ENCODE peak calls at places on chromosomes 7 and 10, in nine cellular contexts. One of them, this sample, is unnamed.

GRCh38 chr10:58554316-58554715 is 41.6 kb downstream of the BICC1 start:
- DNase-seq in heart right ventricle: no peak
- DNase-seq in pancreas: no peak
- DNase-seq in A549: no peak
- DNase-seq in WERI-Rb-1: no peak
- DNase-seq in AG10803: no peak
- DNase-seq in cardiac fibroblast: peak
- DNase-seq in mesothelial cell of epicardium: no peak
- DNase-seq in spleen: no peak
- DNase-seq in this sample: no peak

GRCh38 chr10:32323051-32323450 is 23.9 kb downstream of the EPC1 start:
- DNase-seq in pancreas: no peak
- DNase-seq in WERI-Rb-1: no peak
- DNase-seq in heart right ventricle: no peak
- DNase-seq in AG10803: no peak
- DNase-seq in A549: no peak
- DNase-seq in mesothelial cell of epicardium: no peak
- DNase-seq in cardiac fibroblast: no peak
- DNase-seq in spleen: no peak
- DNase-seq in this sample: no peak

GRCh38 chr7:107034553-107034952 is 10.0 kb upstream of the PRKAR2B start:
- DNase-seq in WERI-Rb-1: no peak
- DNase-seq in pancreas: no peak
- DNase-seq in heart right ventricle: no peak
- DNase-seq in AG10803: no peak
- DNase-seq in spleen: no peak
- DNase-seq in A549: no peak
- DNase-seq in mesothelial cell of epicardium: no peak
- DNase-seq in cardiac fibroblast: no peak
- DNase-seq in this sample: no peak

GRCh38 chr10:121310151-121310711 is 288.0 kb downstream of the FGFR2 start:
- DNase-seq in heart right ventricle: no peak
- DNase-seq in mesothelial cell of epicardium: no peak
- DNase-seq in pancreas: no peak
- DNase-seq in AG10803: no peak
- DNase-seq in A549: no peak
- DNase-seq in WERI-Rb-1: peak
- DNase-seq in spleen: no peak
- DNase-seq in cardiac fibroblast: no peak
- DNase-seq in this sample: no peak

GRCh38 chr7:29371472-29371871 is 176.9 kb downstream of the CHN2 start:
- DNase-seq in pancreas: no peak
- DNase-seq in spleen: no peak
- DNase-seq in mesothelial cell of epicardium: no peak
- DNase-seq in heart right ventricle: no peak
- DNase-seq in WERI-Rb-1: no peak
- DNase-seq in A549: no peak
- DNase-seq in AG10803: no peak
- DNase-seq in cardiac fibroblast: no peak
- DNase-seq in this sample: no peak

GRCh38 chr7:104627516-104627915 is 299.1 kb downstream of the LHFPL3 start:
- DNase-seq in heart right ventricle: no peak
- DNase-seq in pancreas: no peak
- DNase-seq in spleen: no peak
- DNase-seq in AG10803: peak
- DNase-seq in A549: no peak
- DNase-seq in mesothelial cell of epicardium: peak
- DNase-seq in WERI-Rb-1: no peak
- DNase-seq in cardiac fibroblast: peak
- DNase-seq in this sample: peak

GRCh38 chr10:46094931-46095755 is 49.1 kb upstream of the MSMB start:
- DNase-seq in mesothelial cell of epicardium: no peak
- DNase-seq in cardiac fibroblast: no peak
- DNase-seq in AG10803: no peak
- DNase-seq in WERI-Rb-1: no peak
- DNase-seq in pancreas: no peak
- DNase-seq in A549: no peak
- DNase-seq in heart right ventricle: no peak
- DNase-seq in spleen: no peak
- DNase-seq in this sample: no peak

GRCh38 chr10:17450024-17450423 is 4.4 kb downstream of the ST8SIA6 start:
- DNase-seq in pancreas: no peak
- DNase-seq in heart right ventricle: no peak
- DNase-seq in mesothelial cell of epicardium: no peak
- DNase-seq in WERI-Rb-1: no peak
- DNase-seq in AG10803: no peak
- DNase-seq in A549: no peak
- DNase-seq in cardiac fibroblast: no peak
- DNase-seq in spleen: no peak
- DNase-seq in this sample: no peak

GRCh38 chr10:9869777-9870176 is 1147.9 kb upstream of the CELF2 start:
- DNase-seq in pancreas: no peak
- DNase-seq in WERI-Rb-1: no peak
- DNase-seq in spleen: no peak
- DNase-seq in AG10803: no peak
- DNase-seq in cardiac fibroblast: no peak
- DNase-seq in heart right ventricle: no peak
- DNase-seq in mesothelial cell of epicardium: no peak
- DNase-seq in A549: no peak
- DNase-seq in this sample: no peak

GRCh38 chr10:73979428-73980407 is 18.2 kb upstream of the VCL start:
- DNase-seq in cardiac fibroblast: no peak
- DNase-seq in spleen: no peak
- DNase-seq in pancreas: no peak
- DNase-seq in heart right ventricle: no peak
- DNase-seq in WERI-Rb-1: no peak
- DNase-seq in A549: no peak
- DNase-seq in AG10803: no peak
- DNase-seq in mesothelial cell of epicardium: no peak
- DNase-seq in this sample: no peak

GRCh38 chr7:130421685-130422084 is 19.1 kb downstream of the CEP41 start:
- DNase-seq in A549: no peak
- DNase-seq in spleen: no peak
- DNase-seq in cardiac fibroblast: no peak
- DNase-seq in AG10803: peak
- DNase-seq in pancreas: no peak
- DNase-seq in WERI-Rb-1: no peak
- DNase-seq in heart right ventricle: no peak
- DNase-seq in mesothelial cell of epicardium: no peak
- DNase-seq in this sample: peak

GRCh38 chr10:99551616-99552015 is 18.9 kb downstream of the NKX2-3 start:
- DNase-seq in spleen: no peak
- DNase-seq in pancreas: no peak
- DNase-seq in cardiac fibroblast: no peak
- DNase-seq in mesothelial cell of epicardium: no peak
- DNase-seq in A549: no peak
- DNase-seq in AG10803: no peak
- DNase-seq in heart right ventricle: no peak
- DNase-seq in WERI-Rb-1: no peak
- DNase-seq in this sample: no peak

GRCh38 chr7:92615861-92616260 is 25.7 kb upstream of the FAM133B start:
- DNase-seq in mesothelial cell of epicardium: no peak
- DNase-seq in spleen: no peak
- DNase-seq in heart right ventricle: no peak
- DNase-seq in A549: no peak
- DNase-seq in AG10803: no peak
- DNase-seq in cardiac fibroblast: no peak
- DNase-seq in WERI-Rb-1: peak
- DNase-seq in pancreas: no peak
- DNase-seq in this sample: no peak

GRCh38 chr10:22760025-22760424 is 45.6 kb upstream of the PIP4K2A start:
- DNase-seq in A549: no peak
- DNase-seq in spleen: no peak
- DNase-seq in pancreas: no peak
- DNase-seq in AG10803: no peak
- DNase-seq in heart right ventricle: no peak
- DNase-seq in mesothelial cell of epicardium: no peak
- DNase-seq in cardiac fibroblast: no peak
- DNase-seq in WERI-Rb-1: no peak
- DNase-seq in this sample: no peak

GRCh38 chr10:70441161-70441876 is at the start of gene NODAL:
- DNase-seq in A549: no peak
- DNase-seq in AG10803: no peak
- DNase-seq in cardiac fibroblast: no peak
- DNase-seq in heart right ventricle: no peak
- DNase-seq in pancreas: no peak
- DNase-seq in WERI-Rb-1: no peak
- DNase-seq in mesothelial cell of epicardium: no peak
- DNase-seq in spleen: no peak
- DNase-seq in this sample: no peak

GRCh38 chr7:148916186-148916585 is 32.1 kb upstream of the EZH2 start:
- DNase-seq in AG10803: peak
- DNase-seq in pancreas: no peak
- DNase-seq in spleen: no peak
- DNase-seq in heart right ventricle: no peak
- DNase-seq in mesothelial cell of epicardium: no peak
- DNase-seq in WERI-Rb-1: no peak
- DNase-seq in A549: no peak
- DNase-seq in cardiac fibroblast: peak
- DNase-seq in this sample: no peak

GRCh38 chr10:20593649-20594048 is 303.5 kb downstream of the NEBL start:
- DNase-seq in AG10803: peak
- DNase-seq in pancreas: no peak
- DNase-seq in mesothelial cell of epicardium: no peak
- DNase-seq in spleen: no peak
- DNase-seq in heart right ventricle: no peak
- DNase-seq in cardiac fibroblast: no peak
- DNase-seq in WERI-Rb-1: no peak
- DNase-seq in A549: no peak
- DNase-seq in this sample: no peak

GRCh38 chr10:110679633-110680472 is 35.7 kb downstream of the RBM20 start:
- DNase-seq in cardiac fibroblast: no peak
- DNase-seq in spleen: no peak
- DNase-seq in pancreas: no peak
- DNase-seq in A549: no peak
- DNase-seq in AG10803: no peak
- DNase-seq in heart right ventricle: peak
- DNase-seq in WERI-Rb-1: no peak
- DNase-seq in mesothelial cell of epicardium: no peak
- DNase-seq in this sample: no peak

GRCh38 chr7:5586963-5587348 is 163.3 kb upstream of the TNRC18 start:
- DNase-seq in cardiac fibroblast: no peak
- DNase-seq in mesothelial cell of epicardium: no peak
- DNase-seq in AG10803: no peak
- DNase-seq in pancreas: no peak
- DNase-seq in WERI-Rb-1: no peak
- DNase-seq in A549: no peak
- DNase-seq in heart right ventricle: no peak
- DNase-seq in spleen: no peak
- DNase-seq in this sample: no peak

GRCh38 chr7:104231054-104232046 is 23.5 kb upstream of the ORC5 start:
- DNase-seq in A549: peak
- DNase-seq in spleen: no peak
- DNase-seq in AG10803: peak
- DNase-seq in WERI-Rb-1: peak
- DNase-seq in mesothelial cell of epicardium: no peak
- DNase-seq in pancreas: peak
- DNase-seq in cardiac fibroblast: peak
- DNase-seq in heart right ventricle: no peak
- DNase-seq in this sample: peak

DNA sequence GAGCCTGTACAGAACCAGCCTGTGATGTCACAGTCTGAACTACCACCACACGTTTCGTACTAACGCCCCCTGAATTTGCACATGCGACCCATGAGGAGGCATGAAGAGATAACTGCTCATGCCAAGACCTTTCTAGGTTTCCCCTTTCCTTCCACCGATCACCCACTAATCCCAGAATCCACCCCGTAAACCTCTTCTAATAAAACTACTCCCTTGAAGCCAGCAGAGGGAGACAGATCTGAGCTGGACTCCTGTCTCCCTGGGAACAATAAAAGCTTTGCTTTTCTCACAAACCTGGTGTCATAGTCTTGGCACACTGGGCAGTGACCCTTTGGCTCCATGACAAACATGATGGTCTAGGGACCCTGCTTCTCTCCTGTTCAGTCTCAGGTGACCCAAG is 144.5 kb downstream of the FRMD4A start:
- DNase-seq in mesothelial cell of epicardium: no peak
- DNase-seq in AG10803: no peak
- DNase-seq in WERI-Rb-1: no peak
- DNase-seq in spleen: no peak
- DNase-seq in heart right ventricle: no peak
- DNase-seq in A549: no peak
- DNase-seq in cardiac fibroblast: peak
- DNase-seq in pancreas: no peak
- DNase-seq in this sample: no peak
- TF ChIP-seq CTCF in mesothelial cell of epicardium: no peak
- TF ChIP-seq CTCF in AG10803: peak
- TF ChIP-seq CTCF in WERI-Rb-1: peak
- TF ChIP-seq CTCF in spleen: no peak
- TF ChIP-seq CTCF in heart right ventricle: no peak
- TF ChIP-seq CTCF in A549: no peak
- TF ChIP-seq CTCF in cardiac fibroblast: peak
- TF ChIP-seq CTCF in pancreas: no peak
- TF ChIP-seq CTCF in this sample: peak

GRCh38 chr7:158228986-158229385 is 358.6 kb downstream of the PTPRN2 start:
- DNase-seq in heart right ventricle: no peak
- DNase-seq in mesothelial cell of epicardium: no peak
- DNase-seq in WERI-Rb-1: no peak
- DNase-seq in cardiac fibroblast: no peak
- DNase-seq in AG10803: no peak
- DNase-seq in pancreas: no peak
- DNase-seq in A549: no peak
- DNase-seq in spleen: no peak
- DNase-seq in this sample: no peak
- TF ChIP-seq CTCF in heart right ventricle: no peak
- TF ChIP-seq CTCF in mesothelial cell of epicardium: no peak
- TF ChIP-seq CTCF in WERI-Rb-1: peak
- TF ChIP-seq CTCF in cardiac fibroblast: no peak
- TF ChIP-seq CTCF in AG10803: no peak
- TF ChIP-seq CTCF in pancreas: no peak
- TF ChIP-seq CTCF in A549: no peak
- TF ChIP-seq CTCF in spleen: no peak
- TF ChIP-seq CTCF in this sample: no peak

GRCh38 chr10:100817268-100817839 is 72.0 kb downstream of the PAX2 start:
- DNase-seq in cardiac fibroblast: no peak
- DNase-seq in mesothelial cell of epicardium: no peak
- DNase-seq in heart right ventricle: no peak
- DNase-seq in AG10803: no peak
- DNase-seq in A549: no peak
- DNase-seq in pancreas: no peak
- DNase-seq in WERI-Rb-1: peak
- DNase-seq in spleen: no peak
- DNase-seq in this sample: no peak
- TF ChIP-seq CTCF in cardiac fibroblast: no peak
- TF ChIP-seq CTCF in mesothelial cell of epicardium: no peak
- TF ChIP-seq CTCF in heart right ventricle: no peak
- TF ChIP-seq CTCF in AG10803: no peak
- TF ChIP-seq CTCF in A549: no peak
- TF ChIP-seq CTCF in pancreas: no peak
- TF ChIP-seq CTCF in WERI-Rb-1: peak
- TF ChIP-seq CTCF in spleen: no peak
- TF ChIP-seq CTCF in this sample: no peak

DNA sequence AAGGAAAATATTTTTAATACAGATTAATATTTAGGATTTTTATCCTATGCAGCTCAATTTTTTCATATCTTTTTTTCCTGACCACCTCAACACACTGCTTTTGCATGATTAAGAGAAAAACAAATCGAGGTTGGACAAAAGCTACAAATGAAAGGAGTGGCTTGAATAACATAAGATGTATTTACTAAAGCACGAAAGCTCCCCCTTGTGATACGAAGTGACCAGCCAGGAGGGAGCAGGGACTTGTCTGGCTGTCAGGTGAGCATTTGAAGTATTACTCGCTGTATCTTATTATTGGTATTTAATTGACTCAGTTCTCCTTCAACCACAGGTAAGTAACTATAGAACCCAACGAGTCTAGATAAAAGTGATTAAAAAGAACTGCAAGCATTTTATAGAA is 265.2 kb upstream of the PHF14 start:
- DNase-seq in heart right ventricle: no peak
- DNase-seq in pancreas: peak
- DNase-seq in spleen: no peak
- DNase-seq in A549: no peak
- DNase-seq in AG10803: no peak
- DNase-seq in WERI-Rb-1: peak
- DNase-seq in cardiac fibroblast: no peak
- DNase-seq in mesothelial cell of epicardium: no peak
- DNase-seq in this sample: no peak
- TF ChIP-seq CTCF in heart right ventricle: no peak
- TF ChIP-seq CTCF in pancreas: no peak
- TF ChIP-seq CTCF in spleen: no peak
- TF ChIP-seq CTCF in A549: no peak
- TF ChIP-seq CTCF in AG10803: no peak
- TF ChIP-seq CTCF in WERI-Rb-1: peak
- TF ChIP-seq CTCF in cardiac fibroblast: no peak
- TF ChIP-seq CTCF in mesothelial cell of epicardium: no peak
- TF ChIP-seq CTCF in this sample: no peak